ENCODE peak calls at places on chromosomes 16 and 17, in four cellular contexts. Q is tibial nerve, N is body of pancreas, T is stomach. Z is an unnamed sample. For H3K36me3, the result is how much of the 10 kb centered on the place peaks cover.

GRCh38 chr17:40316571-40317344 is 7.8 kb downstream of the RARA start:
- DNase-seq in Q (no peak), N (peak), T (peak), Z (peak)

GRCh38 chr17:31859487-31860008 is 504 bp upstream of the COPRS start:
- DNase-seq in Q (no peak), N (no peak), T (no peak), Z (no peak)

GRCh38 chr16:50719401-50720337 is 22.2 kb upstream of the CYLD start:
- DNase-seq in Q (no peak), N (peak), T (peak), Z (no peak)

GRCh38 chr16:83098536-83098935 is 471.8 kb downstream of the CDH13 start:
- DNase-seq in Q (no peak), N (no peak), T (no peak), Z (no peak)

GRCh38 chr16:14676633-14677032 is 17.5 kb downstream of the PLA2G10 start:
- DNase-seq in Q (no peak), N (no peak), T (no peak), Z (no peak)

GRCh38 chr16:80449332-80449731 is 91.5 kb upstream of the DYNLRB2 start:
- DNase-seq in Q (no peak), N (no peak), T (no peak), Z (no peak)

GRCh38 chr16:4703906-4704305 is 10.5 kb downstream of the NUDT16L1 start:
- DNase-seq in Q (no peak), N (no peak), T (no peak), Z (no peak)

GRCh38 chr17:42365136-42365535 is 23.1 kb downstream of the STAT3 start:
- DNase-seq in Q (no peak), N (no peak), T (no peak), Z (no peak)

GRCh38 chr17:386145-386876 is 33.7 kb upstream of the RPH3AL start:
- DNase-seq in Q (peak), N (peak), T (peak), Z (peak)

GRCh38 chr16:19707699-19708497 is 10.1 kb downstream of the KNOP1 start:
- DNase-seq in Q (no peak), N (no peak), T (no peak), Z (no peak)

GRCh38 chr16:57013268-57013667 is 23.9 kb downstream of the NLRC5 start:
- DNase-seq in Q (no peak), N (no peak), T (no peak), Z (no peak)

GRCh38 chr16:49921106-49921505 is 65.2 kb upstream of the ZNF423 start:
- DNase-seq in Q (no peak), N (no peak), T (no peak), Z (no peak)

GRCh38 chr17:75684924-75685323 is 17.8 kb downstream of the SAP30BP start:
- DNase-seq in Q (peak), N (no peak), T (peak), Z (peak)

GRCh38 chr17:44829558-44830358 is at the start of gene GJC1:
- DNase-seq in Q (no peak), N (no peak), T (no peak), Z (no peak)

GRCh38 chr17:59278401-59278800 is 53.1 kb upstream of the YPEL2 start:
- DNase-seq in Q (no peak), N (no peak), T (no peak), Z (no peak)

GRCh38 chr17:55576237-55576998 is 65.2 kb upstream of the SMIM36 start:
- DNase-seq in Q (peak), N (no peak), T (no peak), Z (no peak)

GRCh38 chr17:17540278-17540906 is 44.2 kb upstream of the RASD1 start:
- DNase-seq in Q (no peak), N (no peak), T (no peak), Z (no peak)

GRCh38 chr16:58551496-58551895 is 36.2 kb downstream of the SETD6 start:
- DNase-seq in Q (no peak), N (no peak), T (no peak), Z (no peak)

GRCh38 chr17:78049609-78050008 is 78.9 kb downstream of the TMC6 start:
- DNase-seq in Q (no peak), N (no peak), T (no peak), Z (no peak)
- H3K36me3 ChIP-seq in Q (half or more), N (under half), T (half or more), Z (under half)

GRCh38 chr16:88936008-88936912 is 40.7 kb downstream of the CBFA2T3 start:
- DNase-seq in Q (peak), N (peak), T (no peak), Z (peak)

GRCh38 chr16:88939814-88940195 is 37.2 kb downstream of the CBFA2T3 start:
- DNase-seq in Q (no peak), N (peak), T (no peak), Z (no peak)

GRCh38 chr16:88936913-88937666 is 39.9 kb downstream of the CBFA2T3 start:
- DNase-seq in Q (no peak), N (no peak), T (no peak), Z (no peak)

GRCh38 chr16:88938933-88939813 is 37.8 kb downstream of the CBFA2T3 start:
- DNase-seq in Q (no peak), N (no peak), T (no peak), Z (no peak)

DNA sequence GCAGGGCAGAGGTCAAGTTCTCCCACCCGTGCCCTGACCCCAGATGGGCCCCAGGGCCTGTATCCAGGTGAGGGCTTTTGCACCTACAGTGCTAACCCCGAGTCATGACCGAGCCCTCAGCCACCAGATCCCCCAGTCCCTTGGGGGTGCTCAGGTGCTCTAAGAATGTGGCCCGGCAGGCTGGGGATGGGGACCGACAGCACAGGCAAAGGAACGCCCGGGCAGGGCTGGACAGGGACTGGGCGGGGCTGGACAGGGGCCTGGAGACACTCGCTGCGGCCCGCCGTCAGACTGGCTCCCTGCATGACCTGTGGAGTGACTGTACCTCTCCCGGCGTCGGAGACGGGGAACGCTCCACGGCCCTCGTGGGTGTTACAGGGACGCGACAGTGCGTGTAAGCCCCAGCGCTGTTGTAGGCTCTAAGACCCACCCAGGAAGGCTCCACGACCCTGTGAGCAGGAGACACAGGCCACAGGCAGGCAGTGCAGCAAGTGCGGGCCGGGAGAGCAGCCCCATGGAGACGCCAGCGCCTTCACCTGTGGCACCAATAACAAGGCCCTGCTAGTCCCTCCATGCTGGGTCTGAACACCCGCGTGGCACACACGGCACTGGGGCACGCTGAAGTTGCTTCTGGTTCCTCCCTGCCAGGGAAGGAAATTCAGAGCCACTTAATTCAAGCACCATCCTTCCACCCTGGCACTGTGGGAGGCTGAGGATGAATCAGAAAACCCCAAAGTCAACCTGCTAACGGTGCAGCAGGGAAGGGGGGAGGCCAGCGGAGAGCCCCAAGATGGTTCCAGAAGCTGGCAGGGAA is 38.7 kb downstream of the CBFA2T3 start:
- DNase-seq in Q (no peak), N (no peak), T (no peak), Z (no peak)
- H3K36me3 ChIP-seq in Q (under half), N (under half), T (under half), Z (under half)

DNA sequence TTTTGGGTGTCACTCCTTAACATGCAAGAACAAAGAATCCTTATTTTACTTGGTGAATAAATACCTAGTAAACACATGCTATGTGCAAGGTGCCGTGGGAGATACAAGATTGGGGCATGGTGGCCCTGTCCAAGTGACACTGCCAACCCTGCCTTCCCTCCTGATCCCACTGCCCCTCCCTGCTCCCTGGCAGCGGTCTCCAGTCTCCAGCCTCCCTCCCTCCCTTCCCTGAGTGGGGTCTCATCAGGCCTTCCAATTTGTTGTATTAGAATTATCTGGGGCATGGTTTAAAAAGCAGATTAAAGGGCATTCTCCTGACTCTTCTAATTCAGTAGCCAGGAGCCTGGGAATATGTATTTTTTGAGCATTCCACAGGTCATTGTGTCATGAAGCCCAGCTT is 12.5 kb upstream of the TMED6 start:
- DNase-seq in Q (no peak), N (no peak), T (no peak), Z (no peak)
- H3K36me3 ChIP-seq in Q (half or more), N (under half), T (half or more), Z (under half)

GRCh38 chr17:37557482-37557881 is 51.7 kb downstream of the SYNRG start:
- DNase-seq in Q (no peak), N (no peak), T (no peak), Z (no peak)
- H3K36me3 ChIP-seq in Q (half or more), N (under half), T (half or more), Z (under half)

GRCh38 chr17:8108972-8109668 is 9.2 kb downstream of the ALOXE3 start:
- DNase-seq in Q (no peak), N (no peak), T (no peak), Z (no peak)

GRCh38 chr17:8105957-8106398 is 12.3 kb downstream of the ALOXE3 start:
- DNase-seq in Q (no peak), N (no peak), T (no peak), Z (no peak)

GRCh38 chr17:8110456-8110804 is 7.9 kb downstream of the ALOXE3 start:
- DNase-seq in Q (no peak), N (no peak), T (no peak), Z (no peak)

GRCh38 chr17:8109669-8110455 is 8.5 kb downstream of the ALOXE3 start:
- DNase-seq in Q (peak), N (peak), T (peak), Z (peak)

DNA sequence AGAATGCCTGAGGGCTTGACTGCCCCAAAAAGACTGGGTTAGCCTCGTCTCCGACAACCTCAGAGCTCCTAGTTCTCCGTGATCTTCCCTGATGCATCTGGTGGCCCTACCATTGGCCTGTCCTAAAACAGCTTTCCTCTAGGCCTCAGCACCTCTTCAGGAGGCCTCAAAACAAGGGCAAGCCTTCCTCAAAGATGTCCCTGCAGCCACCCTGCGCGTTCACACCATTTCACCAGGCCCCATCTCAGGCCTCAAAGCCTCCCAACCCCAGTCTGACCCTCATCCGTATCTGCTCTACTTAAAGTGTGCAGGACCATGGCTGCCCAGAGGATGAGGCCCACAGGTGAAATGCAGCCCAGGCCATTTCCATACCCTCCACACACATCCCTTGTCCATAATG is 7.4 kb downstream of the ALOXE3 start:
- DNase-seq in Q (no peak), N (no peak), T (no peak), Z (no peak)
- H3K36me3 ChIP-seq in Q (under half), N (under half), T (under half), Z (under half)

GRCh38 chr16:70678121-70678897 is 7.5 kb downstream of the MTSS2 start:
- DNase-seq in Q (no peak), N (no peak), T (no peak), Z (peak)
- H3K36me3 ChIP-seq in Q (half or more), N (under half), T (half or more), Z (under half)

DNA sequence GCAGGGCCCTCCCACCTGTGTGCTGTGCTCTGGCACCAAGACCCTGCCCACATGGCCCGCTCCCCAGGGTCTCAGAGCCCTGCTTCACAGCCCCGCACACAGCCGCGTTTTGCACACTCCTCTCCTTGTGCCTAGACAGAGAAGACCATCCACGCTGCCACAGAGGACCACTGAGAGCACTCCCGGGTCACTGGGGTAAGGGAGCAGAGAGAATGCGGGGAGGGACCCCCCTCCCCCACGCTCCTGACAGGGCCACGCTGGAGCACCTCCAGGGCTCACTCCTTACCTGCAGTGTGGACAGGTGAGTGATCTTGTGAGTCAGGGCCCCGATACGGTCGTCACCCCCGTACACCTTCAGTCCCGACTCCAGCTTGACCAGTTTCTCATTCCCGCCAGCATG is 7.0 kb downstream of the HAGH start:
- DNase-seq in Q (no peak), N (no peak), T (no peak), Z (no peak)
- H3K36me3 ChIP-seq in Q (half or more), N (under half), T (half or more), Z (under half)

GRCh38 chr16:26247063-26247462 is 555.3 kb downstream of the HS3ST4 start:
- DNase-seq in Q (no peak), N (no peak), T (no peak), Z (no peak)

GRCh38 chr16:26252598-26252997 is 560.8 kb downstream of the HS3ST4 start:
- DNase-seq in Q (no peak), N (no peak), T (no peak), Z (no peak)
- H3K36me3 ChIP-seq in Q (under half), N (under half), T (under half), Z (under half)